ENCODE peak calls at places on chromosomes 7 and 10, in eight cellular contexts. One of them, this sample, is unnamed.

GRCh38 chr7:127347567-127348246 is 44.8 kb downstream of the ZNF800 start:
- DNase-seq in endothelial cell: peak
- DNase-seq in RWPE1: peak
- DNase-seq in left lung: peak
- DNase-seq in H9: peak
- DNase-seq in AG04450: peak
- DNase-seq in psoas muscle: peak
- DNase-seq in HCT116: no peak
- DNase-seq in this sample: peak

GRCh38 chr10:117631276-117632151 is 89.0 kb downstream of the EMX2 start:
- DNase-seq in endothelial cell: no peak
- DNase-seq in RWPE1: no peak
- DNase-seq in left lung: no peak
- DNase-seq in H9: no peak
- DNase-seq in AG04450: no peak
- DNase-seq in psoas muscle: peak
- DNase-seq in HCT116: no peak
- DNase-seq in this sample: no peak

GRCh38 chr7:7173956-7174632 is 8.2 kb upstream of the C1GALT1 start:
- DNase-seq in endothelial cell: no peak
- DNase-seq in RWPE1: no peak
- DNase-seq in left lung: no peak
- DNase-seq in H9: no peak
- DNase-seq in AG04450: no peak
- DNase-seq in psoas muscle: no peak
- DNase-seq in HCT116: no peak
- DNase-seq in this sample: no peak

GRCh38 chr10:83582407-83583095 is 556.8 kb upstream of the GHITM start:
- DNase-seq in endothelial cell: no peak
- DNase-seq in RWPE1: no peak
- DNase-seq in left lung: no peak
- DNase-seq in H9: no peak
- DNase-seq in AG04450: no peak
- DNase-seq in psoas muscle: no peak
- DNase-seq in HCT116: no peak
- DNase-seq in this sample: no peak

GRCh38 chr7:55436457-55436856 is 71.3 kb downstream of the LANCL2 start:
- DNase-seq in endothelial cell: no peak
- DNase-seq in RWPE1: no peak
- DNase-seq in left lung: no peak
- DNase-seq in H9: no peak
- DNase-seq in AG04450: no peak
- DNase-seq in psoas muscle: no peak
- DNase-seq in HCT116: no peak
- DNase-seq in this sample: no peak

GRCh38 chr10:132627736-132628512 is 90.3 kb downstream of the INPP5A start:
- DNase-seq in endothelial cell: no peak
- DNase-seq in RWPE1: no peak
- DNase-seq in left lung: peak
- DNase-seq in H9: no peak
- DNase-seq in AG04450: no peak
- DNase-seq in psoas muscle: peak
- DNase-seq in HCT116: no peak
- DNase-seq in this sample: peak

GRCh38 chr10:60186315-60187071 is 203.2 kb downstream of the ANK3 start:
- DNase-seq in endothelial cell: no peak
- DNase-seq in RWPE1: no peak
- DNase-seq in left lung: no peak
- DNase-seq in H9: no peak
- DNase-seq in AG04450: no peak
- DNase-seq in psoas muscle: peak
- DNase-seq in HCT116: no peak
- DNase-seq in this sample: no peak

GRCh38 chr10:92829042-92829785 is 19.1 kb upstream of the EXOC6 start:
- DNase-seq in endothelial cell: no peak
- DNase-seq in RWPE1: no peak
- DNase-seq in left lung: no peak
- DNase-seq in H9: no peak
- DNase-seq in AG04450: no peak
- DNase-seq in psoas muscle: no peak
- DNase-seq in HCT116: no peak
- DNase-seq in this sample: no peak

GRCh38 chr7:24920702-24921679 is 59.0 kb downstream of the OSBPL3 start:
- DNase-seq in endothelial cell: no peak
- DNase-seq in RWPE1: no peak
- DNase-seq in left lung: peak
- DNase-seq in H9: no peak
- DNase-seq in AG04450: no peak
- DNase-seq in psoas muscle: no peak
- DNase-seq in HCT116: no peak
- DNase-seq in this sample: no peak

GRCh38 chr7:16411391-16411790 is 9.9 kb downstream of the CRPPA start:
- DNase-seq in endothelial cell: no peak
- DNase-seq in RWPE1: no peak
- DNase-seq in left lung: no peak
- DNase-seq in H9: no peak
- DNase-seq in AG04450: no peak
- DNase-seq in psoas muscle: no peak
- DNase-seq in HCT116: no peak
- DNase-seq in this sample: no peak

GRCh38 chr7:100215895-100216294 is 3.9 kb upstream of the PVRIG start:
- DNase-seq in endothelial cell: no peak
- DNase-seq in RWPE1: no peak
- DNase-seq in left lung: no peak
- DNase-seq in H9: no peak
- DNase-seq in AG04450: no peak
- DNase-seq in psoas muscle: no peak
- DNase-seq in HCT116: no peak
- DNase-seq in this sample: peak

GRCh38 chr10:27247037-27247436 is 6.4 kb upstream of the ACBD5 start:
- DNase-seq in endothelial cell: no peak
- DNase-seq in RWPE1: no peak
- DNase-seq in left lung: no peak
- DNase-seq in H9: no peak
- DNase-seq in AG04450: no peak
- DNase-seq in psoas muscle: no peak
- DNase-seq in HCT116: no peak
- DNase-seq in this sample: no peak

GRCh38 chr7:18086165-18087030 is 58.8 kb upstream of the PRPS1L1 start:
- DNase-seq in endothelial cell: peak
- DNase-seq in RWPE1: peak
- DNase-seq in left lung: peak
- DNase-seq in H9: peak
- DNase-seq in AG04450: no peak
- DNase-seq in psoas muscle: peak
- DNase-seq in HCT116: no peak
- DNase-seq in this sample: peak

GRCh38 chr7:152351168-152351567 is 84.6 kb downstream of the KMT2C start:
- DNase-seq in endothelial cell: no peak
- DNase-seq in RWPE1: no peak
- DNase-seq in left lung: no peak
- DNase-seq in H9: no peak
- DNase-seq in AG04450: no peak
- DNase-seq in psoas muscle: no peak
- DNase-seq in HCT116: no peak
- DNase-seq in this sample: no peak

GRCh38 chr7:157521061-157521731 is 184.4 kb downstream of the DNAJB6 start:
- DNase-seq in endothelial cell: no peak
- DNase-seq in RWPE1: no peak
- DNase-seq in left lung: peak
- DNase-seq in H9: peak
- DNase-seq in AG04450: no peak
- DNase-seq in psoas muscle: peak
- DNase-seq in HCT116: no peak
- DNase-seq in this sample: no peak

GRCh38 chr7:24141876-24142509 is 142.0 kb upstream of the NPY start:
- DNase-seq in endothelial cell: no peak
- DNase-seq in RWPE1: no peak
- DNase-seq in left lung: no peak
- DNase-seq in H9: no peak
- DNase-seq in AG04450: no peak
- DNase-seq in psoas muscle: no peak
- DNase-seq in HCT116: no peak
- DNase-seq in this sample: no peak

GRCh38 chr7:101945034-101945758 is 127.8 kb downstream of the CUX1 start:
- DNase-seq in endothelial cell: no peak
- DNase-seq in RWPE1: no peak
- DNase-seq in left lung: no peak
- DNase-seq in H9: no peak
- DNase-seq in AG04450: no peak
- DNase-seq in psoas muscle: peak
- DNase-seq in HCT116: no peak
- DNase-seq in this sample: no peak

GRCh38 chr10:18261063-18261462 is 120.8 kb downstream of the CACNB2 start:
- DNase-seq in endothelial cell: no peak
- DNase-seq in RWPE1: no peak
- DNase-seq in left lung: no peak
- DNase-seq in H9: no peak
- DNase-seq in AG04450: no peak
- DNase-seq in psoas muscle: no peak
- DNase-seq in HCT116: no peak
- DNase-seq in this sample: no peak

GRCh38 chr10:93458821-93459257 is 23.3 kb downstream of the MYOF start:
- DNase-seq in endothelial cell: no peak
- DNase-seq in RWPE1: peak
- DNase-seq in left lung: peak
- DNase-seq in H9: peak
- DNase-seq in AG04450: peak
- DNase-seq in psoas muscle: peak
- DNase-seq in HCT116: peak
- DNase-seq in this sample: peak

GRCh38 chr7:67788689-67789088 is 792.1 kb downstream of the TYW1 start:
- DNase-seq in endothelial cell: no peak
- DNase-seq in RWPE1: no peak
- DNase-seq in left lung: no peak
- DNase-seq in H9: no peak
- DNase-seq in AG04450: no peak
- DNase-seq in psoas muscle: no peak
- DNase-seq in HCT116: no peak
- DNase-seq in this sample: peak

GRCh38 chr7:67791918-67792317 is 795.3 kb downstream of the TYW1 start:
- DNase-seq in endothelial cell: no peak
- DNase-seq in RWPE1: no peak
- DNase-seq in left lung: no peak
- DNase-seq in H9: no peak
- DNase-seq in AG04450: no peak
- DNase-seq in psoas muscle: no peak
- DNase-seq in HCT116: no peak
- DNase-seq in this sample: no peak

DNA sequence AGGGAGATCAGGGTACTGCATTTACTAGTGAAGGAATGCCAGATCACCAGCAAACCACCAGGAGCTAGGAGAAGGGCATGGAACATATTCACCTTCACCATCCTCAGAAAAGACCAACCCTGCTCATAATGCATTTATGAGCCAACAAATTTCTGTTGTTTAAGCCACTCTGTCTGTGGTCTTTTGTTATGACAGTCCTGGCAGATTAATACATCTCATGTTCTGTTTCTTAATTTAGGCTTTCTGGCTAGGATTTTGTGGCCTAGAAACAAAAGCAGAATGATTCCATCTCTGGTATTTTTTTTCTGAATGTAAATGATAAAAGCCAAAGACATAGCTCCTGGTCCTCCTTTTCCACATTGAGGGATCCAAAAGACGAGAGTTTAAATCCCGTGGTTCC is 797.9 kb downstream of the TYW1 start:
- DNase-seq in endothelial cell: no peak
- DNase-seq in RWPE1: no peak
- DNase-seq in left lung: no peak
- DNase-seq in H9: no peak
- DNase-seq in AG04450: no peak
- DNase-seq in psoas muscle: no peak
- DNase-seq in HCT116: no peak
- DNase-seq in this sample: no peak
- TF ChIP-seq CTCF in endothelial cell: no peak
- TF ChIP-seq CTCF in RWPE1: no peak
- TF ChIP-seq CTCF in left lung: no peak
- TF ChIP-seq CTCF in H9: no peak
- TF ChIP-seq CTCF in AG04450: no peak
- TF ChIP-seq CTCF in psoas muscle: no peak
- TF ChIP-seq CTCF in HCT116: no peak
- TF ChIP-seq CTCF in this sample: no peak

DNA sequence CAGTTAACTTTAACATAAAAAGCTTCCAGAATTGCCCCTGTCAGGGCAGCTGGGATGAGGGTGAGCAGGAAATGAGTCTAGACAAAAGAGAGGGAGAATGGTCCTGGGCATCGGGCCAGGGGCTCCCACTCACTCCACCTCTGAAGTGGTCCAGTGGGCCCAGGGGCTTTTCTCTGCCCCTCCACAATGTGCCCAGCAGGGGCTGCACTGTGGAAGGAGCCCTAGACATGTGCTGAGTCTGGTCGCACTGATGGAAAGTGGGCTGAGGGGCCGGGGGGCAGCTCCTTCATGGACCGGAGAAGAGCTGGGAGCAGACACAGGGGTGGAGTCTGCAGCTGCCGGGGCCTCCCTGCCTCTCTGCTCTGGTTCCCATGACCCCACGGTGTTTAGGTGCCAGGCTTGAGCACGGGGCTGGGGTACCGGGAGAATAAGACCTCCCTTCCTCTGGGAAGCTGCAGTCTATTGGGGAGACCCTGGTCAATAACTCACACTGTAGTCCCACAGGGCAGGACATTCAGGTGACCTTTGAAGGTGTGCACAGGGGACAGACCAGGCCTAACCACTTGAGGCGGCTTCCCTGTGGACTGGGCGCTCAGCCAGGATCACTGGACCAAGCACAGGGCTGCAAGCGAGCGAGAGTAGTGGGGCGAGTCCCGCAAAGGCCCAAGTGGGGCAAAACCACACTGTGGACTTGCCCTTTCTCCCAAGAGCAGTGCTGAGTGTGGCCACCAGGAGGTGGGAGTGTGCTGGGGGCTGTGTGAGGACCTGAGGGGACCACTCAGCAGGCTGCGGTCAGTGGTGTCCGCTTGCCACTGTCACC is 6.1 kb downstream of the ADCY1 start:
- DNase-seq in endothelial cell: peak
- DNase-seq in RWPE1: no peak
- DNase-seq in left lung: no peak
- DNase-seq in H9: peak
- DNase-seq in AG04450: no peak
- DNase-seq in psoas muscle: no peak
- DNase-seq in HCT116: no peak
- DNase-seq in this sample: no peak
- TF ChIP-seq CTCF in endothelial cell: peak
- TF ChIP-seq CTCF in RWPE1: no peak
- TF ChIP-seq CTCF in left lung: no peak
- TF ChIP-seq CTCF in H9: peak
- TF ChIP-seq CTCF in AG04450: peak
- TF ChIP-seq CTCF in psoas muscle: no peak
- TF ChIP-seq CTCF in HCT116: peak
- TF ChIP-seq CTCF in this sample: peak

GRCh38 chr10:30384791-30385201 is 35.7 kb upstream of the MTPAP start:
- DNase-seq in endothelial cell: peak
- DNase-seq in RWPE1: peak
- DNase-seq in left lung: no peak
- DNase-seq in H9: peak
- DNase-seq in AG04450: no peak
- DNase-seq in psoas muscle: no peak
- DNase-seq in HCT116: peak
- DNase-seq in this sample: peak
- TF ChIP-seq CTCF in endothelial cell: peak
- TF ChIP-seq CTCF in RWPE1: peak
- TF ChIP-seq CTCF in left lung: peak
- TF ChIP-seq CTCF in H9: peak
- TF ChIP-seq CTCF in AG04450: peak
- TF ChIP-seq CTCF in psoas muscle: peak
- TF ChIP-seq CTCF in HCT116: peak
- TF ChIP-seq CTCF in this sample: peak

GRCh38 chr10:69358148-69358795 is 58.4 kb downstream of the TACR2 start:
- DNase-seq in endothelial cell: no peak
- DNase-seq in RWPE1: no peak
- DNase-seq in left lung: no peak
- DNase-seq in H9: no peak
- DNase-seq in AG04450: no peak
- DNase-seq in psoas muscle: no peak
- DNase-seq in HCT116: no peak
- DNase-seq in this sample: no peak
- TF ChIP-seq CTCF in endothelial cell: no peak
- TF ChIP-seq CTCF in RWPE1: no peak
- TF ChIP-seq CTCF in left lung: no peak
- TF ChIP-seq CTCF in H9: peak
- TF ChIP-seq CTCF in AG04450: no peak
- TF ChIP-seq CTCF in psoas muscle: no peak
- TF ChIP-seq CTCF in HCT116: no peak
- TF ChIP-seq CTCF in this sample: no peak